ENCODE peak calls at places on chromosomes 5 and 9, in five cellular contexts. T is fibroblast of lung, E is mesendoderm, J is mucosa of descending colon, P is GM06990. L is an unnamed sample.

GRCh38 chr5:32498484-32498883 is 53.9 kb upstream of the ZFR start:
- DNase-seq in E (peak; percentile 59), T (no peak), J (no peak), P (no peak), L (no peak)

GRCh38 chr5:71533614-71534013 is 53.5 kb upstream of the MCCC2 start:
- DNase-seq in E (peak; percentile 1), T (peak; percentile 48), J (no peak), P (no peak), L (peak; percentile 57)

GRCh38 chr9:89408628-89409101 is 89.2 kb downstream of the SEMA4D start:
- DNase-seq in P (peak; percentile 44), T (no peak), J (peak; percentile 36), E (no peak), L (peak; percentile 72)

GRCh38 chr9:437066-438015 is 222.7 kb downstream of the DOCK8 start:
- DNase-seq in J (no peak), P (no peak), T (peak; percentile 59), E (no peak), L (no peak)

GRCh38 chr5:116734717-116735072 is 160.1 kb upstream of the SEMA6A start:
- DNase-seq in T (no peak), E (no peak), P (no peak), J (no peak), L (no peak)

GRCh38 chr5:137320056-137321045 is 178.8 kb downstream of the SPOCK1 start:
- DNase-seq in P (no peak), E (peak; percentile 80), T (peak; percentile 56), J (peak; percentile 63), L (peak; percentile 40)

GRCh38 chr9:30673132-30673531 is 1711.3 kb upstream of the ACO1 start:
- DNase-seq in J (no peak), E (no peak), T (no peak), P (no peak), L (no peak)

GRCh38 chr9:96858018-96858573 is 3.8 kb upstream of the ZNF782 start:
- DNase-seq in T (no peak), J (no peak), P (no peak), E (no peak), L (no peak)

GRCh38 chr5:168895295-168896019 is 316.3 kb upstream of the PANK3 start:
- DNase-seq in J (no peak), T (no peak), E (no peak), P (no peak), L (no peak)

GRCh38 chr9:135924628-135925338 is 17.4 kb upstream of the CAMSAP1 start:
- DNase-seq in J (no peak), T (no peak), P (no peak), E (peak; percentile 50), L (peak; percentile 32)

GRCh38 chr9:109212768-109213167 is 45.7 kb upstream of the FRRS1L start:
- DNase-seq in E (no peak), P (no peak), T (no peak), J (no peak), L (no peak)

GRCh38 chr5:634191-634590 is 22.1 kb downstream of the CEP72 start:
- DNase-seq in P (no peak), J (no peak), T (no peak), E (no peak), L (no peak)

GRCh38 chr9:133606722-133607053 is 2.5 kb downstream of the FAM163B start:
- DNase-seq in T (no peak), P (no peak), J (no peak), E (no peak), L (no peak)

GRCh38 chr9:137326436-137327060 is 24.5 kb upstream of the NRARP start:
- DNase-seq in J (no peak), E (no peak), T (no peak), P (peak; percentile 45), L (peak; percentile 63)

GRCh38 chr9:86645303-86645702 is 291.1 kb upstream of the TUT7 start:
- DNase-seq in J (no peak), T (no peak), P (no peak), E (no peak), L (no peak)

GRCh38 chr5:141516648-141517025 is 27.8 kb downstream of the PCDHGC5 start:
- DNase-seq in P (no peak), J (no peak), E (no peak), T (no peak), L (no peak)
- H3K4me3 ChIP-seq in P (no peak overlapping the region), J (no peak overlapping the region), E (no peak overlapping the region), T (no peak overlapping the region), L (no peak overlapping the region)

GRCh38 chr5:143244000-143244736 is 159.3 kb downstream of the NR3C1 start:
- DNase-seq in P (no peak), J (peak; percentile 41), T (peak; percentile 96), E (peak; percentile 72), L (no peak)
- H3K4me3 ChIP-seq in P (no peak overlapping the region), J (no peak overlapping the region), T (peak overlapping the region; percentile 0), E (no peak overlapping the region), L (no peak overlapping the region)

DNA sequence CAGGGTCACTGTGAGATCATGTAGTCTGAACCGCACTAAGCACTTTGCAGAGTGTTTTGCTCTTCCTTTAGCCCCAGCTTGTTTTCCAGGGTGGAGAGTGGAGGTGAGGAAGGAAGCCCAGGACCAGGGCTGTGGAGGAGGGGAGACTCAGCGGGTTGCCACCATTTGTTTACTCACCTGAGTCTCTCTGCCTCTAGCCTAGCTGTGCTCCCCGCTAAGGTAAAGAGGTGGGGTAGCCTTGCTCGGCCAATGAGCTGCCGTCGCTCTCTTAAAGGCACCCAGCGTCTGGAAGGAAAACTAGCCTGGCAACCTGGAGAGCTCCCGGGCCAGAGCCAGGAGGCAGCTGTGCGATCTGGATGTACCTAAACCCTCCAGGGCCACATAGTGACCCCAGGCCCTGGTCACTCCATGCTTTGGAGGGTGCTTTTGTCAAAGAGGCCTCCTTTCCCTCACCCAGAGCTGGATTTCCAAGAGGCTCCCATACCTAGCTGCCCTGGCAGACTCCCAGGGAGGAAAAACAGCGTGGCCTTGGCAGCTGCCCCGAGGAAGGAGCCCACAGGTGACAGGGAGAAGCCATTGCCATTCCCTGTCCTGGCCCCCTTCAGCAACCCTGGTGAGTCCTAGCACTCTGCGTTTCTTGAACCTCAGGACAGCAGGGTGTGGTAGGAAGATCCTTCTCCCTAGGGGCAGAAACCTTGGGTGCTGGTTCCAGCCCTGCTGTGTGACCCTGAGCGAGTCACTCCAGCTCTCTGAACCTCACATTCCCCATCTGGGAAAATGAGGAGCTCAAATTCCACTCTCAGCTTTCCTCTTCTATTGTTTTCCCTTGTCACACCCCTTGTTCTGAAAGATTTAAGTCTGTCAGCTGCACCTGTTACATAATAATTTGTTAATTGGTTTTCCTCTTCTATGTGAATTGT is 42.4 kb upstream of the LARP1 start:
- DNase-seq in P (no peak), J (peak; percentile 87), T (no peak), E (peak; percentile 85), L (no peak)
- H3K4me3 ChIP-seq in P (no peak overlapping the region), J (no peak overlapping the region), T (no peak overlapping the region), E (no peak overlapping the region), L (no peak overlapping the region)

GRCh38 chr9:3491450-3491849 is 34.4 kb downstream of the RFX3 start:
- DNase-seq in T (no peak), P (no peak), E (no peak), J (no peak), L (no peak)
- H3K4me3 ChIP-seq in T (no peak overlapping the region), P (no peak overlapping the region), E (no peak overlapping the region), J (no peak overlapping the region), L (no peak overlapping the region)

DNA sequence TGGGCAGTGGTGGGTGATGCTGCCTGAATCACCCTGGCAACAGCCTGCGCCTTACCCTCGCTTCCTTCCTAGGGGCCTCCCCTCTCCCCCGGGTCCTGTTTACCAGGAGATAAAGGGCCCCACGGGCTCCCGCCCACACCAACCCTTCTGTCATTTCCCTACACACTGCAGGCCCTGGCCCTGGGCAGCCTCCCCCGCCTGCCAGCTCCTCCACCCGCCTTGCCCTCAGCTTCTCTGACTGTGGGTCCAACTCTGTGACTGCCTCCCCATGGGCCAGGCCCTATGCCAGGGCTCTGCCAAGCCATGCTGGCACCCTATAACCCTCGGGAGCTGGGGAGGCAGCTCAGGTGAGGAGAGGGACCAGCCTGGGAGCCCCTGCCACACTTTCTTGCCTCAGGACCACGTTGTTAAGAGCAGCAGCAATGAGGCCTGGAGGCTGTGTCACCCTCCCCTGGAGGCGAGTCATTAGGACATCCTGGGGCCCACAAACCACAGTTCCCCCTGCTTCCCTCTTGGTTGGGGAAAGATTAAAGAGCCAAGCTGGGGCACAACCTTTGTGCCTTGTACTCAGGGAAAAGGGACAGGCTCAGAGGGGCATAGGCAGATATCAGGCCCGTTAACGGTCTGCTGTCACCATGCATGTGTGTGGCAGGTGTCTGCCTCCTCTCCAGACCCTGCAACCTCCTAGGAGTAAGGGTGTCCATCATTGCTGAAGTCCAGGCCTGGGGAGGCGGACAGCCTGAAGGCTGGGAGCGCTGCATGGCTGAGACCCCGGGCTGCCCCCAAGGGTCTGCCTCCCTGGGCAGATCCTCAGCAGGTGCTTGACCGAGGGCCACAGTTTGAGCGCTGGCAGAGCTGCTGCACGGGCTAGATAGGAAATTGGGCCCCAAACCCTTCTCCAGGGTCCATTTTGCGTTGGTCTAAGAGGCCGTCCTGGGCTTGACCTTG is 2.7 kb downstream of the MGAT4B start:
- DNase-seq in T (no peak), J (peak; percentile 15), E (no peak), P (no peak), L (no peak)
- H3K4me3 ChIP-seq in T (no peak overlapping the region), J (no peak overlapping the region), E (no peak overlapping the region), P (no peak overlapping the region), L (no peak overlapping the region)

GRCh38 chr5:61570767-61571166 is 238.7 kb downstream of the ZSWIM6 start:
- DNase-seq in T (no peak), J (no peak), E (no peak), P (no peak), L (no peak)

GRCh38 chr5:61575103-61575502 is 243.0 kb downstream of the ZSWIM6 start:
- DNase-seq in T (peak; percentile 61), J (peak; percentile 16), P (no peak), E (peak; percentile 13), L (no peak)

GRCh38 chr5:61567337-61567736 is 235.3 kb downstream of the ZSWIM6 start:
- DNase-seq in J (no peak), T (no peak), E (no peak), P (no peak), L (no peak)

GRCh38 chr5:61572959-61573358 is 240.9 kb downstream of the ZSWIM6 start:
- DNase-seq in E (no peak), J (no peak), T (no peak), P (no peak), L (no peak)

DNA sequence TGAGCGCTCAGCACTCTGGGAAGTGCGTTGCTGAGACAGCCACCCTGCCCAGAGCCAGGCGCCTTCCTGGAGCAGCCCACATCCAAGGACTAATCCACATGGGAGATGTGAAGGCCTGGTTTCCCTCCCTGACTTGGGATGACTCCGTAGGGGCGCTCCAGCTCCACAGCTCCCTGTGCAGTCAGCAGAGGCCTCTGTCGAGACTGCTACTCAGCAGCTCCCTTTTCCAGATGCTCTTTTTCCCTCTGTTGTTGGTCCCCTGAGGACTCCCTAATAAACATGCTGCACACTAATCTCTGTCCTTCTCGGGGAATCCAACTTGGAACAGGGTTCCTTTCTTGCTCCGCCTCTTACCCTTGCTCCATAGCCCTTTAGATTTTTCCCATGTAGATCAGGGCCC is 237.3 kb downstream of the ZSWIM6 start:
- DNase-seq in E (no peak), P (no peak), J (no peak), T (no peak), L (no peak)
- H3K4me3 ChIP-seq in E (no peak overlapping the region), P (no peak overlapping the region), J (no peak overlapping the region), T (no peak overlapping the region), L (no peak overlapping the region)

L was measured in GM12865.